ENCODE peak calls at places on chromosomes 1 and 21, in nine cellular contexts. W is PC-9; F is CD8-positive, alpha-beta memory T cell; Q is PC-3; T is IMR-90; Y is mesendoderm; B is RWPE2; K is adrenal gland; R is psoas muscle. E is an unnamed sample. For H3K4me1, the result is how much of the 10 kb centered on the place peaks cover.

GRCh38 chr1:183838221-183838620 is 33.3 kb downstream of the RGL1 start:
- DNase-seq in K (no peak), F (no peak), B (no peak), Y (no peak), T (no peak), W (no peak), R (no peak), Q (no peak), E (no peak)

GRCh38 chr1:42186172-42186571 is 21.6 kb upstream of the GUCA2A start:
- DNase-seq in F (no peak), K (no peak), T (peak), B (no peak), W (no peak), Q (no peak), Y (no peak), R (no peak), E (no peak)

GRCh38 chr1:230113605-230114241 is 46.7 kb downstream of the GALNT2 start:
- DNase-seq in R (peak), T (peak), W (no peak), K (peak), Y (no peak), B (no peak), F (no peak), Q (peak), E (no peak)

GRCh38 chr1:97634758-97635157 is 286.1 kb downstream of the DPYD start:
- DNase-seq in B (no peak), K (no peak), W (no peak), F (no peak), Q (no peak), Y (peak), R (no peak), T (no peak), E (no peak)

GRCh38 chr21:16419188-16419874 is 689.5 kb downstream of the USP25 start:
- DNase-seq in R (peak), Q (no peak), Y (peak), B (no peak), T (peak), F (no peak), K (peak), W (no peak), E (peak)

GRCh38 chr1:164805399-164805798 is 246.4 kb downstream of the PBX1 start:
- DNase-seq in Y (no peak), R (no peak), W (no peak), B (no peak), F (no peak), T (peak), Q (no peak), K (no peak), E (no peak)

GRCh38 chr1:205492774-205493173 is 11.7 kb upstream of the CDK18 start:
- DNase-seq in F (no peak), T (no peak), Q (no peak), Y (no peak), W (no peak), B (no peak), K (no peak), R (no peak), E (no peak)

GRCh38 chr1:239909894-239910293 is 181.8 kb upstream of the FMN2 start:
- DNase-seq in R (peak), K (no peak), F (no peak), W (no peak), Q (no peak), T (peak), Y (no peak), B (peak), E (no peak)

GRCh38 chr1:207858806-207859205 is 52.1 kb downstream of the CD34 start:
- DNase-seq in Y (peak), F (no peak), W (no peak), T (no peak), K (no peak), R (no peak), B (no peak), Q (no peak), E (no peak)

GRCh38 chr1:167791281-167792209 is 69.8 kb downstream of the MPZL1 start:
- DNase-seq in F (no peak), W (no peak), Y (peak), B (no peak), R (peak), T (peak), K (peak), Q (no peak), E (peak)

GRCh38 chr1:230310381-230311163 is 115.6 kb downstream of the PGBD5 start:
- DNase-seq in Y (peak), W (peak), F (peak), R (peak), T (peak), Q (peak), B (no peak), K (peak), E (peak)

GRCh38 chr21:42403611-42404231 is at the start of gene UBASH3A:
- DNase-seq in B (no peak), W (no peak), K (no peak), R (no peak), T (no peak), Q (peak), F (peak), Y (no peak), E (no peak)
- H3K4me3 ChIP-seq in B (no peak), W (no peak), K (no peak), R (no peak), T (no peak), Q (no peak), F (peak), Y (no peak), E (no peak)

GRCh38 chr1:56505792-56506191 is 73.6 kb downstream of the PLPP3 start:
- DNase-seq in K (no peak), Q (no peak), W (no peak), F (no peak), B (no peak), R (no peak), T (no peak), Y (no peak), E (no peak)

GRCh38 chr1:56506314-56506743 is 73.0 kb downstream of the PLPP3 start:
- DNase-seq in R (peak), T (no peak), K (peak), Y (no peak), W (no peak), B (no peak), Q (no peak), F (no peak), E (no peak)

GRCh38 chr1:56506951-56507437 is 72.4 kb downstream of the PLPP3 start:
- DNase-seq in K (no peak), Y (no peak), W (no peak), B (no peak), Q (no peak), F (no peak), T (no peak), R (no peak), E (no peak)

GRCh38 chr1:56501888-56502287 is 77.5 kb downstream of the PLPP3 start:
- DNase-seq in R (no peak), Y (no peak), K (peak), F (no peak), Q (no peak), T (no peak), B (no peak), W (no peak), E (no peak)

GRCh38 chr1:56502700-56503245 is 76.6 kb downstream of the PLPP3 start:
- DNase-seq in B (no peak), F (no peak), W (no peak), R (no peak), K (peak), T (peak), Q (peak), Y (no peak), E (no peak)
- H3K4me1 ChIP-seq in B (under half), F (under half), W (under half), R (under half), K (under half), T (under half), Q (under half), Y (under half), E (under half)

DNA sequence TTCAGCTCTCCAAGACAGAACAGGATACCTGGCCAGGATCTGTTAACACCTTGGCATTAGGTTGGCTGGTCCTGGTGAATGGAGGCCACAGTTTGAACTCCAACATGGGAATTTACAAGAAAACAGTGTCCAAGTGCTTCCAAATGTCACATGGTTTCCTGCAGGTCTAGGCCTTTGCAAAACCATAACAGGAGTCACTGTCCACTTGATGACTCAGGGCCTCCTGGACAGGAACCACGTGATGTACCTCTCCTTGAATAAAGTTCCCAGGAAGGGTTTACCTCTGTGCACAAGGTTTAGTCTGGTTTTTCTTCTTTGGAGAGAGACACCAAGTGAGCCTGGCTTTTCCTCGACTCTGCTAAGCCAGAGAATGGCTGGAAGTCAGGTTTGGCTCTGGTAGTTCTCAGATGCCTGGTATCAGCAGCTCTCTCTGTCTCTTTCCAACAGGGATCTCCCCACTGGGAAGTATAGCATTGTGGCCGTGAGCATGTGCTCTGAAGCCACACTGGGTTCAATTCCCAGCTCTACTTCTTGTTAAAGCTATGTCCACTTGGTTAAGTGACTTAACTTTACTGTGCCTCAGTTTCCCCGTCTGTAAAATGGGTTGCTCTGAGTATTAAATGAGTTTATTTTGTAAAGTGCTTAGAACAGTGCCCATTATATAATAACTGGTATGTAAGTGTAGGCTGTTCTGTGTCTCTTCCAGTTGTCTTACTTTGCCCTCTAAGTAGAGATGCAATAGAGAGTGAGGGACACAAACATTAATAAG is 27.3 kb upstream of the TMEM61 start:
- DNase-seq in F (no peak), T (peak), R (no peak), Q (peak), W (peak), B (no peak), K (no peak), Y (no peak), E (no peak)
- H3K4me3 ChIP-seq in F (no peak), T (no peak), R (no peak), Q (no peak), W (no peak), B (no peak), K (no peak), Y (no peak), E (no peak)

GRCh38 chr1:201498621-201499020 is 8.3 kb downstream of the CSRP1 start:
- DNase-seq in F (no peak), R (no peak), K (no peak), B (no peak), T (no peak), W (no peak), Y (no peak), Q (no peak), E (no peak)
- H3K4me1 ChIP-seq in F (under half), R (under half), K (under half), B (under half), T (half or more), W (under half), Y (under half), Q (under half), E (under half)

GRCh38 chr1:198494139-198494538 is 46.3 kb downstream of the ATP6V1G3 start:
- DNase-seq in W (no peak), R (no peak), Q (no peak), F (no peak), Y (no peak), B (no peak), T (no peak), K (no peak), E (no peak)

GRCh38 chr1:198491596-198491995 is 48.9 kb downstream of the ATP6V1G3 start:
- DNase-seq in F (no peak), R (no peak), K (no peak), Q (no peak), B (no peak), W (no peak), Y (no peak), T (no peak), E (no peak)

GRCh38 chr1:198494658-198495103 is 45.8 kb downstream of the ATP6V1G3 start:
- DNase-seq in Y (no peak), Q (no peak), R (no peak), B (no peak), K (no peak), T (no peak), F (no peak), W (no peak), E (no peak)

GRCh38 chr1:198493324-198493723 is 47.2 kb downstream of the ATP6V1G3 start:
- DNase-seq in B (no peak), Y (no peak), W (no peak), F (no peak), Q (no peak), K (no peak), T (no peak), R (no peak), E (no peak)

DNA sequence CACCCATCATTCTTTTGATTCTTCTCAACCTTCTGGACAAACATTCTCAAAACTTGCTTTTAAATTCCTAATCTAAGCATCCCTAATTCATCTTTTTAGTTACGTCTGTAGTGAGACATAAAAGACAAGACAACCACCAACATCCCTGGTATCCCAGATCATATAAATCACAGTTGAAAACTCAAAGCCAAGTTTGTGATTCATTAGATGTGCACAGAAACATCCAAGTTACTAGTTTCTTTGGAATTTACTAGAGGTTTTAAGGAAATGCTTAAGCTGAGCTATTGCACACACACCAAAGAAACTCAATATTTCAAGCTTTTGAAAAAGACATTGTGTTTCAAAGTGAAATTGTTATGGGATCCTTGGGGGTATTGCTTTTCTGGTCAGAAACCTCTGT is 47.6 kb downstream of the ATP6V1G3 start:
- DNase-seq in K (no peak), Y (no peak), R (no peak), W (no peak), T (peak), Q (peak), B (no peak), F (no peak), E (no peak)
- H3K4me3 ChIP-seq in K (no peak), Y (no peak), R (no peak), W (no peak), T (no peak), Q (no peak), B (no peak), F (no peak), E (no peak)

GRCh38 chr1:93349231-93350135 is 3.8 kb downstream of the DR1 start:
- DNase-seq in K (no peak), T (no peak), Q (peak), B (no peak), Y (no peak), R (no peak), W (no peak), F (no peak), E (no peak)
- H3K4me1 ChIP-seq in K (under half), T (under half), Q (under half), B (under half), Y (under half), R (half or more), W (under half), F (under half), E (under half)

GRCh38 chr1:15799928-15800835 is 7.3 kb downstream of the UQCRHL start:
- DNase-seq in K (peak), Y (peak), T (peak), R (peak), Q (peak), B (peak), W (peak), F (no peak), E (peak)

GRCh38 chr1:15803380-15803779 is 4.1 kb downstream of the UQCRHL start:
- DNase-seq in T (peak), Q (peak), W (no peak), R (no peak), Y (peak), B (no peak), K (no peak), F (peak), E (peak)

GRCh38 chr1:15799004-15799867 is 8.2 kb downstream of the UQCRHL start:
- DNase-seq in Y (peak), F (no peak), Q (peak), W (peak), T (peak), K (peak), B (peak), R (peak), E (no peak)

GRCh38 chr1:15804060-15804459 is 3.4 kb downstream of the UQCRHL start:
- DNase-seq in Y (peak), K (no peak), W (no peak), T (no peak), R (no peak), Q (no peak), F (no peak), B (no peak), E (no peak)

GRCh38 chr1:15802234-15802965 is 5.0 kb downstream of the UQCRHL start:
- DNase-seq in T (peak), W (no peak), R (no peak), Q (peak), K (no peak), F (no peak), Y (peak), B (no peak), E (no peak)
- H3K4me3 ChIP-seq in T (no peak), W (no peak), R (no peak), Q (no peak), K (no peak), F (no peak), Y (no peak), B (no peak), E (no peak)

E was measured in HAP-1.